ENCODE peak calls at places on chromosome 22, in five cellular contexts. O is MG63, P is adipocyte, V is astrocyte of the spinal cord, U is natural killer cell. X is an unnamed sample.

GRCh38 chr22:21762712-21763581 is 27.4 kb upstream of the YPEL1 start:
- DNase-seq in O (no peak), P (no peak), V (no peak), U (peak; percentile 56), X (no peak)

GRCh38 chr22:40504285-40505249 is 132.0 kb downstream of the MRTFA start:
- DNase-seq in O (no peak), P (no peak), V (no peak), U (no peak), X (no peak)

GRCh38 chr22:27621671-27622070 is 179.9 kb downstream of the MN1 start:
- DNase-seq in O (no peak), P (peak; percentile 15), V (no peak), U (no peak), X (no peak)

GRCh38 chr22:36541831-36542391 is 12.9 kb upstream of the EIF3D start:
- DNase-seq in O (peak; percentile 87), P (peak; percentile 30), V (peak; percentile 87), U (no peak), X (peak; percentile 86)

GRCh38 chr22:25839755-25840154 is 97.8 kb downstream of the MYO18B start:
- DNase-seq in O (no peak), P (no peak), V (no peak), U (no peak), X (no peak)

GRCh38 chr22:43346521-43346929 is 3.4 kb upstream of the SCUBE1 start:
- DNase-seq in O (peak; percentile 47), P (peak; percentile 28), V (no peak), U (peak; percentile 69), X (peak; percentile 8)

GRCh38 chr22:25380141-25380747 is 160.8 kb downstream of the CRYBB2 start:
- DNase-seq in O (no peak), P (no peak), V (no peak), U (no peak), X (no peak)

GRCh38 chr22:43377486-43377995 is 34.3 kb upstream of the MPPED1 start:
- DNase-seq in O (peak; percentile 31), P (no peak), V (no peak), U (no peak), X (peak; percentile 48)

GRCh38 chr22:37454857-37455686 is 27.8 kb upstream of the ELFN2 start:
- DNase-seq in O (peak; percentile 69), P (peak; percentile 75), V (peak; percentile 87), U (no peak), X (peak; percentile 89)

GRCh38 chr22:46382524-46382923 is 47.0 kb downstream of the TRMU start:
- DNase-seq in O (no peak), P (no peak), V (no peak), U (no peak), X (no peak)

GRCh38 chr22:29704528-29705285 is 15.1 kb upstream of the CABP7 start:
- DNase-seq in O (peak; percentile 67), P (peak; percentile 18), V (peak; percentile 50), U (no peak), X (peak; percentile 24)

GRCh38 chr22:27581241-27581640 is 220.3 kb downstream of the MN1 start:
- DNase-seq in O (no peak), P (no peak), V (no peak), U (no peak), X (no peak)

GRCh38 chr22:46139895-46140350 is 10.4 kb upstream of the PPARA start:
- DNase-seq in O (no peak), P (no peak), V (no peak), U (no peak), X (no peak)